ENCODE peak calls at places on chromosomes 11 and 22, in nine cellular contexts. U, S, Q, Z, K, A, N, D and V are unnamed samples.

GRCh38 chr22:43142881-43143562 is at the start of gene MCAT:
- DNase-seq in U (peak), S (peak), Q (peak), Z (peak), K (peak), A (peak), N (no peak), D (peak), V (peak)

GRCh38 chr22:38618682-38619081 is 37.5 kb downstream of the FAM227A start:
- DNase-seq in U (no peak), S (no peak), Q (no peak), Z (no peak), K (no peak), A (no peak), N (no peak), D (no peak), V (no peak)

GRCh38 chr11:35133656-35134055 is 5.3 kb upstream of the CD44 start:
- DNase-seq in U (no peak), S (no peak), Q (no peak), Z (no peak), K (no peak), A (no peak), N (no peak), D (no peak), V (no peak)

GRCh38 chr11:6319879-6320410 is 356 bp downstream of the CAVIN3 start:
- DNase-seq in U (peak), S (peak), Q (no peak), Z (peak), K (peak), A (no peak), N (peak), D (peak), V (no peak)

GRCh38 chr11:20894296-20894695 is 224.9 kb downstream of the NELL1 start:
- DNase-seq in U (no peak), S (no peak), Q (no peak), Z (no peak), K (no peak), A (no peak), N (no peak), D (no peak), V (no peak)

GRCh38 chr11:10612217-10612862 is 43.9 kb upstream of the LYVE1 start:
- DNase-seq in U (no peak), S (no peak), Q (no peak), Z (no peak), K (no peak), A (no peak), N (no peak), D (no peak), V (no peak)

GRCh38 chr22:37300551-37301017 is 18.3 kb downstream of the CYTH4 start:
- DNase-seq in U (no peak), S (peak), Q (no peak), Z (peak), K (no peak), A (peak), N (no peak), D (no peak), V (no peak)

GRCh38 chr22:16932577-16932976 is 75.4 kb downstream of the GAB4 start:
- DNase-seq in U (no peak), S (no peak), Q (no peak), Z (no peak), K (no peak), A (no peak), N (no peak), D (no peak), V (no peak)

GRCh38 chr11:46382644-46383403 is 1.4 kb downstream of the MDK start:
- DNase-seq in U (no peak), S (no peak), Q (no peak), Z (no peak), K (peak), A (no peak), N (no peak), D (no peak), V (peak)

GRCh38 chr11:503179-503981 is 3.7 kb downstream of the RNH1 start:
- DNase-seq in U (peak), S (no peak), Q (peak), Z (peak), K (peak), A (peak), N (no peak), D (no peak), V (no peak)

GRCh38 chr22:45686004-45686403 is 14.4 kb downstream of the ATXN10 start:
- DNase-seq in U (no peak), S (no peak), Q (no peak), Z (no peak), K (peak), A (no peak), N (no peak), D (no peak), V (no peak)

GRCh38 chr11:124405611-124406010 is 6.8 kb upstream of the OR8B3 start:
- DNase-seq in U (no peak), S (no peak), Q (no peak), Z (no peak), K (no peak), A (no peak), N (peak), D (no peak), V (no peak)

GRCh38 chr11:17561466-17562001 is 14.5 kb downstream of the OTOG start:
- DNase-seq in U (no peak), S (no peak), Q (no peak), Z (no peak), K (no peak), A (no peak), N (no peak), D (no peak), V (no peak)

GRCh38 chr11:2312232-2313042 is 10.6 kb downstream of the TSPAN32 start:
- DNase-seq in U (no peak), S (no peak), Q (no peak), Z (no peak), K (peak), A (no peak), N (no peak), D (no peak), V (no peak)

GRCh38 chr11:2519879-2520735 is 75.3 kb downstream of the KCNQ1 start:
- DNase-seq in U (peak), S (no peak), Q (no peak), Z (peak), K (no peak), A (no peak), N (no peak), D (peak), V (no peak)

GRCh38 chr11:94732617-94733292 is 35.4 kb upstream of the AMOTL1 start:
- DNase-seq in U (peak), S (no peak), Q (no peak), Z (no peak), K (peak), A (no peak), N (peak), D (no peak), V (no peak)

GRCh38 chr22:23277583-23278295 is 97.4 kb downstream of the BCR start:
- DNase-seq in U (no peak), S (no peak), Q (no peak), Z (no peak), K (no peak), A (no peak), N (no peak), D (no peak), V (no peak)

GRCh38 chr11:83175815-83176214 is 17.7 kb upstream of the ANKRD42 start:
- DNase-seq in U (no peak), S (no peak), Q (no peak), Z (no peak), K (no peak), A (no peak), N (no peak), D (no peak), V (no peak)

GRCh38 chr22:32050678-32051515 is 7.8 kb downstream of the SLC5A1 start:
- DNase-seq in U (no peak), S (peak), Q (no peak), Z (peak), K (peak), A (peak), N (peak), D (peak), V (no peak)

GRCh38 chr11:109865558-109866186 is 227.5 kb upstream of the ZC3H12C start:
- DNase-seq in U (no peak), S (no peak), Q (no peak), Z (no peak), K (no peak), A (no peak), N (no peak), D (no peak), V (peak)

GRCh38 chr22:44837481-44837880 is 85.1 kb downstream of the ARHGAP8 start:
- DNase-seq in U (no peak), S (no peak), Q (no peak), Z (no peak), K (no peak), A (no peak), N (no peak), D (no peak), V (no peak)

GRCh38 chr11:36421546-36422155 is 88.4 kb downstream of the TRAF6 start:
- DNase-seq in U (no peak), S (no peak), Q (no peak), Z (no peak), K (peak), A (no peak), N (no peak), D (no peak), V (no peak)

GRCh38 chr22:35064664-35065063 is 1.3 kb upstream of the ISX start:
- DNase-seq in U (no peak), S (no peak), Q (no peak), Z (no peak), K (no peak), A (no peak), N (no peak), D (no peak), V (no peak)

GRCh38 chr11:107196732-107197131 is 178.5 kb upstream of the GUCY1A2 start:
- DNase-seq in U (no peak), S (no peak), Q (no peak), Z (no peak), K (no peak), A (no peak), N (no peak), D (no peak), V (no peak)

GRCh38 chr11:128226106-128226716 is 361.1 kb downstream of the ETS1 start:
- DNase-seq in U (no peak), S (peak), Q (no peak), Z (no peak), K (no peak), A (no peak), N (no peak), D (no peak), V (no peak)

GRCh38 chr11:58805065-58805464 is 39.4 kb downstream of the GLYATL2 start:
- DNase-seq in U (no peak), S (no peak), Q (no peak), Z (no peak), K (peak), A (no peak), N (no peak), D (no peak), V (no peak)

GRCh38 chr11:76995177-76995576 is 39.0 kb upstream of the B3GNT6 start:
- DNase-seq in U (no peak), S (no peak), Q (no peak), Z (no peak), K (no peak), A (no peak), N (no peak), D (no peak), V (no peak)

GRCh38 chr22:44153705-44154104 is 27.0 kb upstream of the PARVG start:
- DNase-seq in U (no peak), S (no peak), Q (no peak), Z (no peak), K (no peak), A (no peak), N (no peak), D (no peak), V (no peak)

GRCh38 chr11:16669799-16670415 is 68.5 kb upstream of the C11orf58 start:
- DNase-seq in U (no peak), S (no peak), Q (no peak), Z (no peak), K (no peak), A (no peak), N (no peak), D (no peak), V (peak)

GRCh38 chr22:41048791-41049717 is 43.3 kb upstream of the EP300 start:
- DNase-seq in U (peak), S (no peak), Q (peak), Z (peak), K (peak), A (no peak), N (peak), D (peak), V (peak)

GRCh38 chr22:46842606-46843005 is 80.2 kb downstream of the TBC1D22A start:
- DNase-seq in U (no peak), S (no peak), Q (no peak), Z (no peak), K (no peak), A (no peak), N (no peak), D (peak), V (no peak)

GRCh38 chr11:13126430-13126829 is 117.3 kb downstream of the RASSF10 start:
- DNase-seq in U (no peak), S (no peak), Q (no peak), Z (no peak), K (no peak), A (no peak), N (peak), D (no peak), V (no peak)

GRCh38 chr11:33257897-33258630 is 883 bp downstream of the HIPK3 start:
- DNase-seq in U (peak), S (peak), Q (peak), Z (peak), K (peak), A (peak), N (peak), D (peak), V (peak)

GRCh38 chr11:125942276-125942611 is 3.6 kb upstream of the VSIG10L2 start:
- DNase-seq in U (no peak), S (no peak), Q (no peak), Z (no peak), K (no peak), A (no peak), N (no peak), D (no peak), V (no peak)

GRCh38 chr22:40951795-40952602 is 821 bp downstream of the RBX1 start:
- DNase-seq in U (no peak), S (no peak), Q (no peak), Z (no peak), K (peak), A (no peak), N (no peak), D (no peak), V (no peak)

GRCh38 chr22:50502628-50503474 is 4.7 kb downstream of the LMF2 start:
- DNase-seq in U (no peak), S (no peak), Q (no peak), Z (no peak), K (no peak), A (no peak), N (no peak), D (no peak), V (no peak)

GRCh38 chr11:72958790-72959189 is 144.6 kb downstream of the ATG16L2 start:
- DNase-seq in U (no peak), S (no peak), Q (no peak), Z (no peak), K (no peak), A (no peak), N (no peak), D (no peak), V (no peak)

GRCh38 chr11:10584071-10584501 is 15.6 kb upstream of the LYVE1 start:
- DNase-seq in U (no peak), S (no peak), Q (no peak), Z (no peak), K (peak), A (no peak), N (no peak), D (no peak), V (no peak)

GRCh38 chr22:27475548-27475897 is 326.0 kb downstream of the MN1 start:
- DNase-seq in U (no peak), S (no peak), Q (no peak), Z (no peak), K (no peak), A (no peak), N (no peak), D (no peak), V (no peak)